ENCODE peak calls at places on chromosomes 2 and 18, in eight cellular contexts. V is spleen; Z is kidney; T is thoracic aorta; C is OCI-LY7; E is CD4-positive, alpha-beta memory T cell; O is psoas muscle; M is brain microvascular endothelial cell. B is an unnamed sample. For H3K36me3, the result is how much of the 10 kb centered on the place peaks cover.

GRCh38 chr2:240988146-240988545 is 10.3 kb upstream of the SNED1 start:
- DNase-seq in M (peak), O (peak), V (peak), Z (peak), C (no peak), T (no peak), E (no peak), B (peak)

GRCh38 chr2:162826901-162827300 is 11.7 kb downstream of the KCNH7 start:
- DNase-seq in C (no peak), Z (no peak), M (no peak), O (no peak), E (no peak), V (no peak), T (no peak), B (no peak)

GRCh38 chr2:65025453-65026128 is 30.6 kb upstream of the CEP68 start:
- DNase-seq in E (no peak), C (peak), V (no peak), M (no peak), O (no peak), Z (no peak), T (no peak), B (no peak)

GRCh38 chr18:76145506-76145905 is 349.5 kb downstream of the ZNF516 start:
- DNase-seq in O (no peak), M (no peak), E (no peak), Z (no peak), T (no peak), V (no peak), C (no peak), B (no peak)

GRCh38 chr2:12935226-12935625 is 218.5 kb downstream of the TRIB2 start:
- DNase-seq in T (no peak), V (no peak), C (no peak), M (no peak), O (no peak), Z (no peak), E (no peak), B (no peak)

GRCh38 chr2:67165141-67165990 is 231.8 kb upstream of the ETAA1 start:
- DNase-seq in T (no peak), E (no peak), O (no peak), Z (no peak), M (no peak), V (no peak), C (no peak), B (no peak)

GRCh38 chr2:7430421-7430868 is 513.2 kb downstream of the RNF144A start:
- DNase-seq in V (no peak), E (no peak), Z (no peak), T (no peak), O (no peak), M (no peak), C (peak), B (no peak)

GRCh38 chr2:8119782-8120551 is 561.9 kb upstream of the ID2 start:
- DNase-seq in O (no peak), Z (no peak), C (no peak), T (no peak), M (no peak), V (no peak), E (no peak), B (no peak)

GRCh38 chr2:140808816-140809215 is 1322.0 kb downstream of the LRP1B start:
- DNase-seq in O (no peak), T (no peak), C (no peak), Z (no peak), E (no peak), M (no peak), V (no peak), B (no peak)

GRCh38 chr2:224163573-224164307 is 124.7 kb upstream of the SERPINE2 start:
- DNase-seq in M (peak), C (no peak), O (no peak), T (no peak), V (no peak), E (no peak), Z (no peak), B (no peak)

GRCh38 chr2:209762564-209762963 is 9.1 kb upstream of the UNC80 start:
- DNase-seq in V (no peak), O (no peak), M (no peak), C (no peak), E (no peak), T (no peak), Z (no peak), B (no peak)

GRCh38 chr18:50573679-50574078 is 13.8 kb downstream of the MAPK4 start:
- DNase-seq in Z (no peak), C (peak), T (no peak), V (no peak), O (no peak), E (no peak), M (no peak), B (no peak)

GRCh38 chr2:171274757-171275156 is 114.1 kb upstream of the TLK1 start:
- DNase-seq in O (no peak), Z (no peak), T (no peak), E (no peak), M (no peak), V (no peak), C (no peak), B (no peak)

GRCh38 chr18:23479829-23480505 is 23.3 kb upstream of the RMC1 start:
- DNase-seq in O (no peak), C (peak), Z (no peak), T (no peak), E (no peak), V (no peak), M (no peak), B (no peak)
- H3K36me3 ChIP-seq in O (under half), C (half or more), Z (under half), T (under half), E (under half), V (half or more), M (half or more), B (half or more)

DNA sequence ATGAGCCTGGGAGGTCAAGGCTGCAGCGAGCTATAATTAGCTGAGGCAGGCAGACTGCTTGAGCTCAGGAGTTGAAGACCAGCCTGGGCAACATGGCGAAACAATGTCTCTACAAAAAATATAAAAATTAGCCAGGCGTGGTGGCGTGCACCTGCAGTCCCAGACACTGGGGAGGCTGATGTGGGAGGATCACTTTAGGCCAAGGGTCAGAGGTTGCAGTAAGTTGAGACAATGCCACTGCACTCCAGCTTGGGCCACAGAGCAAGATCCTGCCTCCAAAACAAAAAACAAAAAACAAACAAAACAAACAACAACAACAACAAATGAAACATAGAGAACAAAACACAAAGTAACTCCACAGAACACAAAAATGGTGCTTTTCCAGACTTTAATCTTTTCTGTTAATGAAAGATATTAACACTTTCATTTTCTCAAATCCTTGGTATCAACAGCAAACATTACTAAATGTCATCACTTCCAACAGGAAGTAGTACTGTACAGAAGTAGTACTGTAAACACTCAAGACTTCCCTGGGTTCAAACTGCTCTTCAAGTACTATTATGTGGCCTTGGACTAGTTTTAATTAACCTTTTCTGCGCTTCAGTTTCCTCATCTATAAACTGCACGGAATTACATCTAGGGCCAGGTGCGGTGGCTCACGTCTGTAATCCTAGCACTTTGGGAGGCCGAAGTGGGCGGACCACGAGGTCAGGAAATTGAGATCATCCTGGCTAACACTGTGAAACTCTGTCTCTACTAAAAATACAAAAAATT is 27.9 kb downstream of the PUM2 start:
- DNase-seq in M (no peak), Z (peak), C (no peak), O (no peak), E (no peak), T (no peak), V (no peak), B (no peak)
- H3K36me3 ChIP-seq in M (under half), Z (under half), C (half or more), O (under half), E (under half), T (under half), V (under half), B (under half)

DNA sequence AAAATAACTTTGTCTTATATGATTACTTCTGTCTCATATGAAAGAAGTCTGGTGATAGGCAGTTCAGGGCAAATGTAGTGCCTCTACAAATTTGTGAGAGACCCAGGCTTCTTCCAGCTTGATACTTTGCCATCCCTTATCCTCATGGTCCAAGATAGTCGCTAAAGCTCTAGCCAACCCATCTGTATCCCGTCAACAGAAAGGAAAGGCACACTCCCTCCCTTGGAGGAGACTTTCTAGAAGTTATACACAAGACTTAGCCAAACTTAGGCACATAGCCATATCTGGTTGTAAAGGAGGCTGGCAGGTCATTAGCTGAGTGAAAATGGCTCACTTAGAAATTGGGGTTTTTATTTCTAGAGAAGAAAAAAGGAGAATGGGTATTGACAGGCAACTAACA is 14.3 kb upstream of the EHBP1 start:
- DNase-seq in Z (no peak), M (no peak), V (no peak), T (no peak), O (no peak), E (no peak), C (no peak), B (no peak)
- H3K36me3 ChIP-seq in Z (under half), M (under half), V (under half), T (under half), O (under half), E (under half), C (under half), B (under half)

DNA sequence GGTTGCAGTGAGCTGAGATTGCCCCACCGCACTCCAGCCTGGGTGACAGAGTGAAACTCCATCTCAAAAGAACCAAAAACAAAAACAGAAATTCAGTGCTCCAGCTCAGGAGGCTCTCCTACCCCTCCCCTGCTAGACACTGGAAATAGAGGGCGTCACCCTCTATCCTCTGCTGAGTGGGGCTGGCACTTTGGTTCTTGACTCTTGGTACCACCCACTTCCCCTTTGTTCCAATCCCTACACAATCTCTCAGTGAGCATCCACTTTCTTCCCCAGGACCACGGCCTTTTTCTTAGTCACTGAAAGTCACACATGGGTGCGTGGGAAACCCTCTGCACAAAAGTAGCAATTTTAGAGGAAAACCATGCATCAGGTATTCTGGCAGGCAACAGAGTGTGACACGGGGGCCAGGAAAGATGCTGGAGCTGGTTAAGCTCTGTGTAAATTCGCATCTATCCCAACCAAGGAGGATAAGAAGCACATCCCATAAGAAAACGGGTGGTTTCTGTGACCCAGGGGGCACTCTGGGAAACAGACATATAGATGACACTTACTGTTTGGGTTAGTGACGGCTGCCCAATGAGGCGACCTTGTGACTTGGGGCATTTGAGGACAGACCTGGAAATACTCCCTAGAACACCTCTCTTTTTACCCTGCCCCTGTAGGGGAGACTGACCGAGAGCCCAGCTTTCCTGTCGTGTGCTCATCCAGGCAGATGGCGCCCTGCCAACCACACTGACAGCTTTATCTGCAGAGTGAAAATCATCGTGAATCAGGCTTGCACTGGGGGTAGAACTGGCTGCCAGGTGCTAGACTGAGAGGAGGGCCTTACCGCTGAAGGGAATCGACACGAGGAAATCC is 7.7 kb downstream of the HJURP start:
- DNase-seq in V (no peak), O (no peak), E (no peak), T (no peak), Z (no peak), C (no peak), M (no peak), B (no peak)
- H3K36me3 ChIP-seq in V (under half), O (under half), E (under half), T (under half), Z (under half), C (half or more), M (under half), B (under half)

DNA sequence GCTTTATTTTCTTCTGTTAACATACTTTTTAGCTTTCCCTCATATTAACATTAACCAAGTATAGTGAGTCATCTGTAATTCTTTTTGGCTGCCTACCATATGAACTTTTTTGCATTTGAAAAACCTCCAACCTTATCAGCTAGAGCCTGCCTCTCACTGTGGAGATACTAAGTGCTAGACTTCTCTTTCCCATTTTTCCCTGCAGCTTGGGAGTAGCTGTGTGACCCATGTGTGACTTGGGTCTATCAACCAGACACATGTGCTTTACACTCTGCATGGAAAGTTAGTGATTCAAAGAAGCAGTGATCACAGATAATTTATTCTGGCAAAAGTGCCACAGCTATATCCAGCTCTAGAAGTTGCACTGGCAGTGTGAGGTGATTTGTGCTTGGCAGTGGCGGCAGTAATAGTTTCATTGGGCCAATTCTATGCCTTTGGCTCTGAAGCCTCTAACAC is 36.3 kb downstream of the PREPL start:
- DNase-seq in E (no peak), Z (no peak), M (peak), O (no peak), T (no peak), V (no peak), C (no peak), B (no peak)
- H3K36me3 ChIP-seq in E (under half), Z (under half), M (under half), O (under half), T (under half), V (half or more), C (half or more), B (under half)

DNA sequence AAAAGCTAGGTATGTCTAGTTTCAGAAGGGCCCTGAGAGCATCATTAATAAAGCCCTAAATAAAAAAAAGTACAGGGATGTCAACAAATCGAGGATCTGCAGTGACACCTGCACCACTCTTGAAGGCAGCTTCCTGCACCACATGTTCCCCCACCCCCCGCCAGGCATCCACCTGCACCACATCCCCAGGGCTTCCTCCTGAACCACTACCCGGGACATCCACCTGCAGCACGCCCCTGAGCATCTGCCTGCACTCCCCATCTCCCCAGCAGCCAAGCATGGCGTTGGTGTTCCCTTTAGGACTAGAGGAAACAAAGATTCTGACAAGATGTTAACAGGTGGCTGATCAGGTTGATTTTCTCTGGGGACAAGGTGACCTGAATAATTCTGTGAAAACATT is 55.2 kb downstream of the DLGAP1 start:
- DNase-seq in E (no peak), C (peak), Z (no peak), T (no peak), O (no peak), V (no peak), M (no peak), B (no peak)
- H3K36me3 ChIP-seq in E (under half), C (under half), Z (under half), T (under half), O (under half), V (under half), M (under half), B (under half)

DNA sequence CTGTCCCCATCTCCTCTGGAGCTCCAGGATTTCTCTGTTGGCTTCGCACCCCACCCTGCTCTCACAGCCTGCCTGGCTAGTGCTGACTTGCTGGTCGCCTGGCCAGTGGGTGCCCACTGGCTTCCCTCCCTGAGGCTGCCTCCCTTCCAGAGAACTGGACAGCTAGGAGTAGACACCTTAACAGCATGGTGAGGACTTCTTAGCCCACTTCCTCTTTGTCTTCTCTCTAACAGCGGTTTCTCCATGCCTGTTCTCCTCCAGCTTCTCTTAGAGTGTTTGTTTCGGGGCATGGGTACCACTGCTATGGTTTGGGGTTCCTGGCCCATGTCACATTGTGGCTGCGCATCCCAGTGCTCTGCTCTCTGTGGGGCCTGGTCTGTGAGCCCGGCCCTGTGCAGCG is 37.1 kb downstream of the ZNF532 start:
- DNase-seq in O (no peak), Z (no peak), E (no peak), C (no peak), T (no peak), V (no peak), M (no peak), B (no peak)
- H3K36me3 ChIP-seq in O (under half), Z (under half), E (under half), C (under half), T (under half), V (under half), M (under half), B (under half)

GRCh38 chr2:75543446-75543845 is 17.3 kb downstream of the EVA1A start:
- DNase-seq in E (no peak), V (no peak), Z (no peak), M (no peak), C (no peak), O (no peak), T (no peak), B (no peak)

GRCh38 chr2:75547345-75548035 is 13.2 kb downstream of the EVA1A start:
- DNase-seq in O (no peak), T (no peak), E (no peak), M (peak), Z (no peak), V (no peak), C (no peak), B (no peak)

GRCh38 chr2:75548036-75548573 is 12.6 kb downstream of the EVA1A start:
- DNase-seq in E (peak), T (no peak), O (no peak), V (no peak), M (peak), C (peak), Z (no peak), B (no peak)

GRCh38 chr2:75545387-75545786 is 15.4 kb downstream of the EVA1A start:
- DNase-seq in Z (no peak), O (no peak), T (no peak), C (no peak), V (no peak), E (no peak), M (no peak), B (no peak)

DNA sequence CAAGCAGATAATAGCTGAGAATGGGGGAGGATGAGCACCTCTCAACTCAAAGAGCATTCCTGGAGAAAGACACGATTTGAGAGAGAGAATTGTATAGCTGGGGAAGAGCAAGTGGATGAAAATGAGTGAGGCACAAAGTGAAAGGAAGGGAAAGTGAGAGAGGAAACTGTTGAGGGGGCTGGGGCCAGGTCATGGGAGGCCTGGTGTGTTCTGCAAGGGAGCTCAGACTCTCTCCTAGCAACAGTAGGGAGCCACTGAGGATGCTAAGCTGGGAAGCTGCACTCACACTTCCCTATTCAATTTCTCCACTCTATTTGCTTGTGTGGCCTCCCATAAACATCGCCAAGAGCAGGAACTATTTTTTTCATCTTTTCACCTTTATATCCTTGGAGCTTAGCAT is 14.8 kb downstream of the EVA1A start:
- DNase-seq in E (no peak), Z (no peak), C (no peak), O (no peak), T (no peak), M (no peak), V (no peak), B (no peak)
- H3K36me3 ChIP-seq in E (under half), Z (under half), C (under half), O (under half), T (under half), M (under half), V (under half), B (under half)

DNA sequence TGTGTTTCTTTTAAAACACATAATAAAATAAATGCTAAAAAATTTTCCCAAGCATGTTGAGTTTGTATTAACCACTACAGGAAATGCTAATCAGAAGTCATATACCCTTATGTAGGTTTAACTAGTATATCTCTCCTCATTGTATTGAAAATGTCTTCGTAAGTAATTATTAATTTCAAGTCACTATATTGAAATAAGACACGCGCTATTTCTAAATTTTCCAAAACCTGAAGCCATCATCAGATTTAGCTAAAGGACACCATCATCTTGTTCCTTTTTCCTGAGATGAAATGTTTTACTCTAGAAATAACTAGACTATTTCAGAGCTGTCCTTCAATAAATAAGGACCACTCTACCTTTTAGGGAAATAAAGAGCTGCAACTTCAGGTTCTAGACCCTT is 78.9 kb downstream of the LPIN2 start:
- DNase-seq in T (no peak), V (no peak), M (no peak), Z (no peak), C (no peak), E (no peak), O (no peak), B (no peak)
- H3K36me3 ChIP-seq in T (under half), V (half or more), M (under half), Z (under half), C (half or more), E (half or more), O (under half), B (half or more)